ENCODE peak calls at places on chromosomes 5 and 9, in four cellular contexts. I is HepG2, O is K562, V is A549. G is an unnamed sample.

GRCh38 chr5:5158472-5158895 is 18.4 kb downstream of the ADAMTS16 start:
- ATAC-seq in O (no peak), I (no peak), V (no peak), G (no peak)

GRCh38 chr9:132408521-132408920 is 1.5 kb upstream of the CFAP77 start:
- ATAC-seq in V (no peak), I (no peak), O (no peak), G (no peak)

GRCh38 chr5:80837679-80838078 is 122.5 kb upstream of the RASGRF2 start:
- ATAC-seq in O (no peak), I (no peak), V (no peak), G (no peak)

GRCh38 chr5:134435525-134435924 is 23.8 kb upstream of the CDKN2AIPNL start:
- ATAC-seq in V (peak; percentile 69), I (no peak), O (no peak), G (no peak)

GRCh38 chr5:54522080-54522479 is 4.5 kb downstream of the SNX18 start:
- ATAC-seq in I (no peak), O (no peak), V (no peak), G (no peak)

GRCh38 chr5:40021007-40021406 is 596.2 kb upstream of the DAB2 start:
- ATAC-seq in O (no peak), I (no peak), V (no peak), G (no peak)

GRCh38 chr9:109463924-109464625 is 34.0 kb downstream of the PTPN3 start:
- ATAC-seq in V (no peak), O (no peak), I (no peak), G (no peak)

GRCh38 chr5:149921597-149921996 is 23.0 kb downstream of the PDE6A start:
- ATAC-seq in O (peak; percentile 45), V (no peak), I (no peak), G (no peak)

GRCh38 chr9:36251428-36251827 is 6.8 kb downstream of the GNE start:
- ATAC-seq in I (no peak), V (no peak), O (no peak), G (no peak)

GRCh38 chr5:82100303-82101077 is 128.7 kb downstream of the ATG10 start:
- ATAC-seq in O (no peak), V (peak; percentile 86), I (peak; percentile 56), G (no peak)

DNA sequence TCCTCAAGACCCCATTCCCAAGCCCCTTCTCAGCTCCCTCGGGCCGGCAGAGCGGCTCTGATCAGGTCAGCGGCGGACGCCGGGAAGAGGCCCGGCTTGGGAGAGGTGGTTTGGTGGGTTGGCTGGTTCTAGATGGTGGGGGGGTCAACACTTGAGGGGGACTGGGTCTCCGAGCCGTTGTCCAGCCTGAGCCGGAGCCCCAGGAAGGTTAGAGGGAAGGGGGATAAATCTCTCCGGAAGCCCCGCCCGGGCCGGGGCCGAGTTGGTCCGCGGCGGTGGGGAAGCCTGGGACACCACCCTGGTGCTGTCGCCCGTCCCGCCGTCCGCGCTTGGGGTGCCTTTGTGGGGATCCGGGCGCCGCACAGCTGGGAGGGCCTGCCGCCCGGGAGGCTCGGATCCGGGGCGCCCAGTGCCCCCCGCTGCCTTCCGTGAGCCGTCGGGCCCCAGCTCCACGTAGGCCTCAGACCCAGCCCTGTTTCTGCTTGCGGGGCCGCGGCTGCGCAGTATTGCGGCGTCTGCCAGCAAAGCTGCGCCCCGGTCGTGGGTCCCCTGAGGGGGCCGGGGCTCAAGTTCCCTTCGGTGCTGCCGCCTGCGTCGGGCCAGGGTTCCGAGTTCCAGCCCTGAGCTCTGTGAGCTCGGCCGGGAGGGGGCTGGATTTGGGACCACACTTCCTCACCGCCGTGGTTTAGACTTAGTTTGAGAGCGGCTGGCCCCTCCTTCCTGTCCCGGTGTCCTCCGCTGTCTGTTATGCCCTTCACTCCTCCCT is 560 bp upstream of the TRIM52 start:
- ATAC-seq in V (peak; percentile 82), O (peak; percentile 83), I (peak; percentile 77), G (peak; percentile 74)
- TF ChIP-seq POLR2A in V (peak; percentile 67), O (peak; percentile 86), I (peak; percentile 73), G (peak; percentile 70)

GRCh38 chr9:121371495-121371911 is 1.5 kb upstream of the STOM start:
- ATAC-seq in I (peak; percentile 20), V (no peak), O (no peak), G (no peak)

GRCh38 chr9:121373401-121373769 is 3.3 kb upstream of the STOM start:
- ATAC-seq in V (no peak), O (no peak), I (no peak), G (no peak)

GRCh38 chr9:121372239-121372562 is 2.2 kb upstream of the STOM start:
- ATAC-seq in I (peak; percentile 2), V (peak; percentile 1), O (no peak), G (no peak)

GRCh38 chr9:121369595-121370265 is at the start of gene STOM:
- ATAC-seq in I (peak; percentile 44), V (peak; percentile 60), O (peak; percentile 73), G (peak; percentile 78)

DNA sequence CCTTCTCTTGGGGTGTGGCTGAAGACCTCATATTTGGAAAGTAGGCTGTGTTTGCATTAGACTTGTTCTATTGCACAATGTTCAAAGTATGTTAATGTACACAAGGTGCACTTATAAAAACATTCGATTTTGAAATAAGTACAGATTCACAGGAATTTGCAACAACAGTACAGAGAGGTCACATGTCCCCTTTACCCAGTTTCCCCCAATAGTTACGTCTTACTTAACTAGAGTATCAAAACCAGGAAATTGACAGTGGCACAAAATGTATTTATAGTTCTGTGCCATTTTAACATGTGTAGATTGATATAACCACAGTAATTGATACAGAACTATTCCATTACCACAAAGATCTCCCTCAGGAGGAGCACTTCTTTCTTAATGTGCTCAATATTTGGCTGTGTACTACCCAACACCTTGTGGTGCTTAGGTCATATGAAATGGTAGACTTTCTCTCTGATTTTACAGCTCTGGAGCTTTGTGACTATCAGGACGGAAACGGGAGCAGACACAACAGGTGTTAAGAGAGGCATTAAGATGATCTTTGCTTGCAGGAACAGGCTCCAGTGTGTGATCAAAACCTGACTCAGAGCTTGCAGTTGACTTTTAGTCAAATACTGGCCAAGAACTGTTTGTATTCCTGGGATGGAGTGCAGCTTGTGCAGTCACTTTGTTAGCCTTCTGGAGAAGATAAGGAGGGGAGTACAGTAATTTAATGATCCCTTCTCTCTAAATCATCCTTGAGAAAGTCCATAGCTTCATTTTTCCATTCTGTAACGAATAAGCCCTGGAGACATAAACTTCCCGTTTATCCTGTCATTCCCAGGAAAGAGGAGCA is 2.7 kb upstream of the STOM start:
- ATAC-seq in O (no peak), I (peak; percentile 64), V (peak; percentile 38), G (no peak)
- TF ChIP-seq EP300 in O (peak; percentile 59), I (peak; percentile 93), V (peak; percentile 77), G (no peak)

DNA sequence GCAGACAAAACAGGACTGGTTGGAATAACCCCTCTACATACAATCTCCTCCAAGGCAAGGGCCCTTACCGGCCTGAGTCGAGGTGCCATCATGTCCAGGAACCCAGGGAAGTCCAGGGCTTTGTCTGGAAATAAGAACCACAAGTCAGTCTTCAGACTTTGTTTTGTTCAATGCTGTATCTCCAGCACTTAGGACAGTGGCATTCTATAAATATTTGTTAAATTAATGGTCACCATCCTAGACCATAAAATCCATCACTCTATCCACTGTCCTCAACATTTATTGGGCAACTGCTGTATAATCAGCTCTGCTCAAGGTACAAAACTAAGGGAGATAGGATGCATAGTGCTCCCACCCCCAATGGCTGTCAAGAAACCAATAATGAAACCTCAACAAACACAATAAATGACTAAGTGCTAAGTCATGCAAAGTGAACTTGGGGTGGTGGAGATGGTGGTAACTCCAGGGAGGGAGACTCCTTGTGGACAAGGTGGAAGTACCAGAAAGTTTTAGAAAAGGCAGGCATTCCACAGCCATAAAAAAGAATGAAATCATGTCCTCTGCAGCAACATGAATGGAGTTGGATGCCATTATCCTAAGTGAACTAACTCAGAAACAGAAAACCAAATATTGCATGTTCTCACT is 5.0 kb downstream of the RELL2 start:
- ATAC-seq in V (peak; percentile 28), I (no peak), O (peak; percentile 52), G (no peak)
- TF ChIP-seq CTCF in V (peak; percentile 32), I (no peak), O (peak; percentile 68), G (no peak)

DNA sequence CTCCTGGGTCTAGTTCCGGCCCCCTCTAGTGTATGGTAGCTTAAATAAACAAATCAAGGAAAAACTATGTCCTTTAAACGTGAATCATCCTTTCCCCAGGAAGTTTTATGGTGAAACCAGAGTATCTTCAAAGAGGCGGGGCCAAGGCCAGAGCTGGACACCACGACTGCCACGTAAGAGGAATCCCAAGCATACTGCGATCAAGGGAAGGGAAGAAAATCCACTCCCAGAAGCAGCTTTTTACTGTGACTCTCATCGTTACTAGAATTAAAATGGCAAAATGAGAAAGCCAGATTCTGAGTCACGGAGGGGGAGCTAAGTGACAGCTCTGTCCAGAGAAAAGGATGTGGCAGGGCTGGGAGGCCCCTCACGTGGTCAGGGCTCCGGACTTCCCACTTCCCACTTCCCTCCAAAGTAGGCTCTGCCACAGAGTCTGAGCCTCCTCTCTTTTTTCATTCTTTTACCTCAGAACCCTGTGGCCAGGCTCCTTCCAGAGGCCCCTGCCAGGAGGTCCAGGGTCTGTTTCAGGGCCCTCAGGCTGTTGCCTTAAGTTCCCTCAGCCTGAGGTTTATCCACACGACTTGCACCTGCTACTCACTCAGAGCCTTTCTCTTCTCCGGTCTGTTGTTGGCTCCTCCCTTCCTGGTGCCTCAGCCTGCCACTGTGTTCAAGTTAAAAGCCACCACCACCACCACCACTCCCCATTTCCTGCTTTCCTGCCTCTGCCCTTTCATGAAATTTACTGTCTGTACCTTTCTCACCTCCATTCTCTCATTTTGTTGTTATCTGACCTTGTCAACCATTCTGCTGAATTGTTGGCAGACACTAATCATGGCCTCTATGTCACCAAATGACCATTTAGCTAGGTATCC is 1.4 kb upstream of the GLRX start:
- ATAC-seq in O (peak; percentile 25), I (peak; percentile 72), V (peak; percentile 79), G (peak; percentile 71)
- TF ChIP-seq POLR2A in O (no peak), I (peak; percentile 51), V (no peak), G (no peak)

G was measured in gastroesophageal sphincter.